ENCODE peak calls at places on chromosomes 3 and 15, in seven cellular contexts. Q is adrenal gland, B is OCI-LY7, N is tibial nerve, X is esophagus muscularis mucosa, L is GM23248, T is aorta. C is an unnamed sample. For H3K36me3, the result is how much of the 10 kb centered on the place peaks cover.

GRCh38 chr15:97598353-97598798 is 362.1 kb upstream of the ARRDC4 start:
- DNase-seq in Q (no peak), L (no peak), N (no peak), X (no peak), T (no peak), B (no peak), C (no peak)

GRCh38 chr3:36647423-36647853 is 116.9 kb downstream of the DCLK3 start:
- DNase-seq in L (peak), Q (no peak), T (no peak), B (no peak), X (no peak), N (no peak), C (no peak)

GRCh38 chr3:196179380-196180308 is 31.6 kb downstream of the ZDHHC19 start:
- DNase-seq in B (peak), L (peak), N (no peak), T (peak), Q (no peak), X (no peak), C (peak)

GRCh38 chr3:58124387-58124786 is 86.4 kb downstream of the DNASE1L3 start:
- DNase-seq in T (no peak), B (no peak), N (no peak), Q (no peak), X (no peak), L (no peak), C (no peak)

GRCh38 chr3:138257986-138258385 is 70.9 kb downstream of the ARMC8 start:
- DNase-seq in N (no peak), Q (no peak), L (no peak), X (no peak), T (no peak), B (no peak), C (no peak)

GRCh38 chr3:42814914-42815507 is 5.8 kb downstream of the ACKR2 start:
- DNase-seq in N (no peak), X (no peak), Q (no peak), T (no peak), B (no peak), L (peak), C (no peak)

GRCh38 chr15:23648920-23649515 is 1.4 kb upstream of the MAGEL2 start:
- DNase-seq in N (no peak), B (peak), X (no peak), Q (peak), L (peak), T (no peak), C (peak)

GRCh38 chr3:161332792-161333191 is 38.5 kb downstream of the SPTSSB start:
- DNase-seq in B (no peak), L (no peak), X (no peak), N (no peak), T (no peak), Q (no peak), C (no peak)

GRCh38 chr15:95226835-95227234 is 995.5 kb downstream of the MCTP2 start:
- DNase-seq in T (no peak), X (no peak), Q (no peak), N (no peak), L (no peak), B (no peak), C (peak)

GRCh38 chr3:129277829-129278271 is 820 bp upstream of the HMCES start:
- DNase-seq in Q (no peak), T (no peak), B (peak), X (no peak), L (peak), N (no peak), C (no peak)

GRCh38 chr3:37907906-37908305 is 46.2 kb downstream of the CTDSPL start:
- DNase-seq in Q (no peak), N (no peak), L (no peak), B (peak), X (no peak), T (no peak), C (peak)

GRCh38 chr3:99915911-99916310 is 98.2 kb downstream of the CMSS1 start:
- DNase-seq in T (no peak), Q (no peak), B (no peak), X (no peak), N (no peak), L (no peak), C (no peak)

GRCh38 chr3:31917303-31917903 is 63.7 kb downstream of the OSBPL10 start:
- DNase-seq in X (no peak), L (no peak), N (no peak), Q (no peak), T (no peak), B (peak), C (no peak)

GRCh38 chr3:72888546-72889309 is 882 bp downstream of the GXYLT2 start:
- DNase-seq in Q (no peak), T (no peak), L (peak), N (no peak), B (no peak), X (no peak), C (peak)

GRCh38 chr3:102614580-102614979 is 179.8 kb downstream of the ZPLD1 start:
- DNase-seq in L (no peak), X (no peak), N (no peak), Q (no peak), T (no peak), B (no peak), C (no peak)

GRCh38 chr15:35000511-35000910 is 12.4 kb upstream of the ZNF770 start:
- DNase-seq in B (no peak), Q (peak), T (no peak), X (no peak), N (no peak), L (peak), C (no peak)

GRCh38 chr15:70829366-70830166 is 24.4 kb downstream of the LARP6 start:
- DNase-seq in L (peak), B (no peak), T (no peak), Q (no peak), N (no peak), X (no peak), C (no peak)

GRCh38 chr3:156705761-156706631 is 31.6 kb downstream of the TIPARP start:
- DNase-seq in Q (no peak), N (no peak), X (no peak), T (no peak), B (no peak), L (no peak), C (no peak)

GRCh38 chr15:101306341-101307047 is 11.4 kb upstream of the SNRPA1 start:
- DNase-seq in N (no peak), Q (no peak), B (no peak), T (no peak), X (no peak), L (no peak), C (no peak)

GRCh38 chr3:149532463-149533180 is 58.1 kb downstream of the TM4SF4 start:
- DNase-seq in Q (peak), X (no peak), T (no peak), L (no peak), B (no peak), N (no peak), C (peak)

GRCh38 chr15:60790641-60791040 is 311.7 kb upstream of the ICE2 start:
- DNase-seq in T (no peak), L (no peak), N (no peak), X (no peak), B (no peak), Q (no peak), C (no peak)

GRCh38 chr15:38758001-38758400 is 193.4 kb upstream of the RASGRP1 start:
- DNase-seq in L (peak), T (no peak), X (no peak), N (no peak), B (no peak), Q (no peak), C (peak)

DNA sequence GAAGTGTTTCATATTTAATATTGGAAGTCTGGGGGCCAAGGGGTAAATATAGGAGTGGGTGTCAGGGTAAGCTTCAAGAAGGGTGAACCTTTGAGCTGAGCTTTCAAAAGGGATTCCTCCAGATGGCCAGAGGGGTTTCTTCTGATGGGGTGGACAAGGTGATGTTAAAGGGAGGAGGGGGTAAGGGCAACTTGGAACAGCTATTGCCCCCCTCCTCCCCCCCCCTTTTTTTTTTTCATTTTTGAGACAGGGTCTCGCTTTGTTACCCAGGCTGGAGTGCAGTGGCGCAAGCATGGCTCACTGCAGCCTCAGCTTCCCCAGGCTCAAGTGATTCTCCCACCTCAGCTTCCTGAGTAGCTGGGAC is 2.1 kb upstream of the TTLL3 start:
- DNase-seq in L (no peak), X (no peak), T (no peak), Q (no peak), B (no peak), N (no peak), C (no peak)
- H3K27ac ChIP-seq in L (peak), X (peak), T (no peak), Q (no peak), B (no peak), N (peak), C (no peak)

DNA sequence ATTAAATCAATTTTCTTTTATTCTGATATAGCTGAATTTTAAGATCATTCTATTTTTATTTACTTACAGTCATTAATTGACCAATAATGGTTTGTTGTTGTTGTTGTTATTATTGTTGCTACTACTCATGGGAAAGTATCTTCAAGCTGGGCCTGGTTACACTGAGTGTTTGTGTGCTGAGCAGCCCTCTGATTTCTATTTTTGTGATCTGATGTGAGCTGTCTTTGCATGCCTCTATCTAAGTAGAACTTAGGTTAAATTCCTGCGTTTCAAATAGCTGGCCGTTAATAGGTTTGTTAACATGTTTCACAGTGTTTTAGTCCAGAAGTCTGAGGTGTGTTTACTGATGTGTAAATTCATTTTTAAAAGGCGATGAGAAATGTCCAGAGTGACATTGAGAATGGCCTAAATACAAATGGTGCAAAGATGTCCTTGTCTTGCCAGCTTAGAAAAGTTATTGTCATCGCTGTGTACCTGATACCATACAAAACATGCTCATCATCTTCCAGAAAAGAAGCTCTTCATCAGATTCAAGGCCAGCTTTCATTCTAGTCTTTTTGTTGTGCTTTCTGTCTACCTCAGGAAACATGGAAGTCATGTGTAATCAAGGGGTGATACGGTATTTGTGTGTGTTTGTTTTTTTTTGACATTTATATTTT is 15.8 kb downstream of the ARIH2 start:
- DNase-seq in X (no peak), B (no peak), T (no peak), Q (no peak), N (no peak), L (no peak), C (no peak)
- H3K36me3 ChIP-seq in X (under half), B (half or more), T (under half), Q (under half), N (under half), L (under half), C (under half)

GRCh38 chr15:57592426-57592825 is 722 bp downstream of the MYZAP start:
- DNase-seq in B (no peak), Q (no peak), T (no peak), L (no peak), X (no peak), N (no peak), C (peak)
- H3K4me3 ChIP-seq in B (no peak), Q (peak), T (no peak), L (peak), X (peak), N (no peak), C (peak)

DNA sequence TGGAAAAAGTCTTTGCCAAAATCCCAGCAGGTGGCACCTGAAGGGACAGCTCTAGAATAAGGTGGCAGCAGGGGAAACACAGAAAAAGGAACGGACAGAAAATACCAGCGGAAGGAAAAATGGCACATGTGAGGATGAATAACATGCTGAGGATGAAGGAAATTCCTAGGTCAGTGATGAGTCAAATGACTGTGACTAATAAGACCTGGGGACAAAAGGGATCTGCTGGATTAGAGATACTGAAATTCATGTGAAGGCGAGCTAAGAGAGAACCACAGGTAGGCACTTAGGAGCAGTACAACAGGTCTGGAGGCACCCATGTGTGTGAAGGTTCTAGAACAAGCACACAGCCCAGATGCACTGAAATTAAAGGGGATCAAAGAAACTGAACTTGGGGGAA is 482.5 kb downstream of the FOXP1 start:
- DNase-seq in B (no peak), N (no peak), Q (no peak), X (no peak), T (no peak), L (peak), C (no peak)
- H3K27ac ChIP-seq in B (no peak), N (no peak), Q (no peak), X (peak), T (peak), L (peak), C (no peak)

DNA sequence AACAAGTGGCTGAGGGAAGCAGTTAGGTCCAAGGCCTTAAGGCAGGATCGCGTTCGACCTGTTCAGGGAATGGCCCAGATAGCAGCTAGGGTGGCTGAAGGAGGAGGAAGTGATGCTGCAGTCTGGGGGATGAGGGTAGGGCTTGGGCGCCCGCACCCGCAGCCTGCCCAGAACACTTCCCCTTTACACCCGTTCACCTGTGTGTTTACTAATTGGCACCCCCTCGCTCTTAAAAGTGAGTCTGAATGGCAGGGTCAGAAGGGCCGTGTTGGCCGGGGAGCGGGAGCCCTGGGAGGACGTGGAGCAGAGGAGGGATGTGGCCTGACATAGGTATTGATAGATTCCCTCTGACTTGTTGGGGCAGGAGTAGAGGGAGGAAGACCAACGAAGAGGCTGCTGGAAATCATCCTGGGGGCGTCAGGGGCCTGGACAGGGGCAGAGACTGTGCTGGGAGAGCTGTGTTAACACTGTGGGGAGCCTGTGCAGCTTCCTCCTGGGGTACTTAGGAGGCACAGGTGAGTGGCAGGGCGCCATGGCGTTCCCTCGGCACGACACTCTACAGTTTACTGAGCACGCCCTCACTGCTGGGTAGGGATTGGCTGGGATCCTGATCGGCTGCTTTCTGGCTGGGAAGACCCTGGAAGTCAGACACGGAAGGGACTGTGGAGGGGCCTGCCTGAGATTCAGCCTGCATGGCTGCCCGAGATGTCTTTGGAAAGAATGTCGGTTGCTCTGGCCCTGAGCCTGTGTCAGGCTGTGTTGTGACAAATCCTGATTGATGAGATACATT is 51.6 kb downstream of the SLC6A6 start:
- DNase-seq in L (no peak), X (no peak), N (no peak), Q (peak), T (peak), B (no peak), C (no peak)
- H3K36me3 ChIP-seq in L (under half), X (under half), N (under half), Q (under half), T (under half), B (half or more), C (under half)

GRCh38 chr3:46930176-46930944 is 46.2 kb downstream of the CCDC12 start:
- DNase-seq in B (peak), T (no peak), X (no peak), L (no peak), N (no peak), Q (peak), C (no peak)
- H3K4me3 ChIP-seq in B (peak), T (no peak), X (no peak), L (no peak), N (no peak), Q (no peak), C (no peak)

C was measured in SJCRH30.